ENCODE peak calls at places on chromosomes 6 and 20, in ten cellular contexts. Y is tibial artery, W is testis, K is HCT116, L is left lung, E is cardiac muscle cell, D is spleen, F is PC-3, O is psoas muscle, X is heart left ventricle. M is an unnamed sample.

GRCh38 chr6:33192105-33192646 is at the start of gene COL11A2:
- DNase-seq in O (peak; percentile 58), W (no peak), Y (no peak), F (no peak), E (no peak), X (no peak), L (no peak), K (no peak), D (peak; percentile 86), M (no peak)

GRCh38 chr6:75855047-75855446 is 106.0 kb downstream of the MYO6 start:
- DNase-seq in Y (no peak), F (peak; percentile 70), E (peak; percentile 85), D (no peak), L (no peak), K (peak; percentile 48), W (peak; percentile 85), X (no peak), O (no peak), M (no peak)

GRCh38 chr20:50635676-50636600 is 55.4 kb downstream of the RIPOR3 start:
- DNase-seq in K (peak; percentile 67), O (peak; percentile 88), X (peak; percentile 84), F (peak; percentile 80), E (peak; percentile 78), W (peak; percentile 81), Y (peak; percentile 78), D (peak; percentile 84), L (peak; percentile 54), M (peak; percentile 74)

GRCh38 chr20:50226093-50226974 is 35.7 kb downstream of the CEBPB start:
- DNase-seq in F (no peak), X (peak; percentile 51), K (no peak), W (peak; percentile 53), E (peak; percentile 46), O (no peak), D (no peak), L (peak; percentile 87), Y (peak; percentile 89), M (peak; percentile 90)

GRCh38 chr6:164531745-164532144 is 777.7 kb downstream of the C6orf118 start:
- DNase-seq in K (no peak), W (no peak), D (no peak), X (no peak), L (no peak), Y (no peak), E (no peak), O (no peak), F (peak; percentile 2), M (no peak)

GRCh38 chr6:136549359-136550044 is 720 bp downstream of the MAP7 start:
- DNase-seq in K (no peak), Y (no peak), O (peak; percentile 42), W (peak; percentile 70), F (peak; percentile 37), L (no peak), E (no peak), X (no peak), D (peak; percentile 74), M (peak; percentile 50)

GRCh38 chr20:6407163-6407562 is 284.3 kb upstream of the FERMT1 start:
- DNase-seq in X (no peak), Y (no peak), O (no peak), W (no peak), F (no peak), D (no peak), E (no peak), K (no peak), L (no peak), M (no peak)

GRCh38 chr20:1449370-1449769 is 17.3 kb downstream of the NSFL1C start:
- DNase-seq in O (no peak), F (no peak), D (no peak), W (no peak), Y (no peak), L (no peak), E (no peak), K (no peak), X (no peak), M (no peak)

GRCh38 chr20:63934271-63935068 is 21.7 kb downstream of the UCKL1 start:
- DNase-seq in X (no peak), L (no peak), F (no peak), W (no peak), O (no peak), Y (no peak), K (no peak), D (peak; percentile 71), E (no peak), M (no peak)

GRCh38 chr6:44003345-44004061 is 123.7 kb downstream of the MRPL14 start:
- DNase-seq in Y (peak; percentile 53), D (peak; percentile 74), X (no peak), O (peak; percentile 48), L (peak; percentile 31), W (no peak), E (no peak), F (no peak), K (no peak), M (no peak)

GRCh38 chr6:104212977-104213696 is 646.6 kb downstream of the HACE1 start:
- DNase-seq in D (no peak), K (no peak), O (no peak), E (no peak), L (no peak), W (no peak), Y (no peak), F (no peak), X (no peak), M (no peak)

GRCh38 chr6:40719671-40720374 is 132.7 kb upstream of the LRFN2 start:
- DNase-seq in D (no peak), F (no peak), Y (no peak), X (no peak), O (no peak), L (no peak), W (no peak), K (no peak), E (peak; percentile 60), M (no peak)

GRCh38 chr20:63208346-63208924 is 7.5 kb downstream of the YTHDF1 start:
- DNase-seq in X (no peak), F (no peak), E (no peak), K (no peak), Y (no peak), D (no peak), L (no peak), O (no peak), W (no peak), M (no peak)

GRCh38 chr6:57013501-57013900 is 33.0 kb upstream of the KIAA1586 start:
- DNase-seq in Y (no peak), D (no peak), W (no peak), K (no peak), F (peak; percentile 89), L (no peak), O (no peak), E (peak; percentile 71), X (no peak), M (no peak)

GRCh38 chr6:170222498-170223471 is 68.1 kb downstream of the DLL1 start:
- DNase-seq in F (peak; percentile 20), K (no peak), X (no peak), L (peak; percentile 39), E (no peak), D (peak; percentile 74), Y (peak; percentile 47), W (peak; percentile 7), O (no peak), M (no peak)

GRCh38 chr20:57440678-57441509 is 49.7 kb downstream of the RBM38 start:
- DNase-seq in Y (peak; percentile 97), K (no peak), D (peak; percentile 86), F (no peak), L (peak; percentile 72), E (peak; percentile 77), O (peak; percentile 93), X (peak; percentile 95), W (peak; percentile 84), M (peak; percentile 84)

GRCh38 chr20:38167851-38168760 is 3.0 kb upstream of the TGM2 start:
- DNase-seq in L (peak; percentile 86), D (peak; percentile 86), K (no peak), Y (peak; percentile 96), W (no peak), X (peak; percentile 74), F (peak; percentile 98), O (peak; percentile 87), E (peak; percentile 97), M (peak; percentile 82)

GRCh38 chr6:126788961-126789365 is 329.5 kb upstream of the RSPO3 start:
- DNase-seq in D (no peak), F (no peak), W (peak; percentile 34), K (no peak), X (no peak), L (no peak), E (no peak), Y (peak; percentile 70), O (no peak), M (no peak)

GRCh38 chr6:160051390-160051789 is 70.2 kb upstream of the SLC22A1 start:
- DNase-seq in X (no peak), O (no peak), D (no peak), E (no peak), K (no peak), L (no peak), W (no peak), F (no peak), Y (no peak), M (no peak)

DNA sequence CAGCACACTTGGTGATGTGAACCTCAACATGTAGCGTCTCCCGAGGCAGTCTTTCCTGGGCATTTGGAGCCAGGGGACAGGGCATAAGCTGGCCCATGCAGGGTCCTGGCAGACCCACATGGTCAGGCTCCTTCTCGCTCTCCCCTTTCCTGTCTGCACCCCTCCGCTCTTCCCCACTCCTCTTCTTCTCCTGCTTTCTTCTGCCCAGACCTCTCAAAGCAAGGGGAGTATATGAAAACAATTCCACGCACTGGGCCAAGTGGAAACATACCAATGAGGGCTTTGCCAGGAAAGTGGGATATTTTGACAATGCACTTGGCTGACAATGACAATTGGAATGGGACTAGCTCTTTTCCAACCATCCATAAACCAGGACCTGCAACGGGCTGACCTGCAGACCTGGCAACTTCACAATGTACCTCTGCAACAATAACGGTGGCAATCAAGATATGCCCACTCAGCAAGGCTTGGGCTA is 58.9 kb upstream of the TRAF3IP2 start:
- DNase-seq in X (no peak), O (no peak), D (no peak), L (no peak), F (no peak), K (no peak), W (no peak), E (no peak), Y (peak; percentile 72), M (no peak)
- H3K4me1 ChIP-seq in X (peaks cover 53% of the 10 kb centered on the region), O (peaks cover 84% of the 10 kb centered on the region), D (no peaks in the 10 kb centered on the region), L (peaks cover 8% of the 10 kb centered on the region), F (peaks cover 9% of the 10 kb centered on the region), K (no peaks in the 10 kb centered on the region), W (peaks cover 27% of the 10 kb centered on the region), E (peaks cover 30% of the 10 kb centered on the region), Y (no peaks in the 10 kb centered on the region), M (peaks cover 51% of the 10 kb centered on the region)

GRCh38 chr6:67000121-67000520 is 1293.1 kb upstream of the EYS start:
- DNase-seq in K (no peak), Y (no peak), F (no peak), L (no peak), W (no peak), E (no peak), D (no peak), O (no peak), X (no peak), M (no peak)
- H3K27me3 ChIP-seq in K (no peaks in the 10 kb centered on the region), Y (no peaks in the 10 kb centered on the region), F (no peaks in the 10 kb centered on the region), L (no peaks in the 10 kb centered on the region), W (no peaks in the 10 kb centered on the region), E (no peaks in the 10 kb centered on the region), D (no peaks in the 10 kb centered on the region), O (no peaks in the 10 kb centered on the region), X (no peaks in the 10 kb centered on the region), M (no peaks in the 10 kb centered on the region)

GRCh38 chr6:18389479-18389878 is 2.3 kb downstream of the RNF144B start:
- DNase-seq in F (peak; percentile 16), D (no peak), X (no peak), O (no peak), W (no peak), L (no peak), K (no peak), Y (no peak), E (no peak), M (no peak)
- H3K4me3 ChIP-seq in F (peak overlapping the region; percentile 78), D (peak overlapping the region; percentile 66), X (peak overlapping the region; percentile 73), O (peak overlapping the region; percentile 72), W (no peak overlapping the region), L (peak overlapping the region; percentile 61), K (no peak overlapping the region), Y (peak overlapping the region; percentile 58), E (no peak overlapping the region), M (peak overlapping the region; percentile 83)

GRCh38 chr6:107657373-107657754 is 166.7 kb downstream of the SCML4 start:
- DNase-seq in Y (no peak), F (no peak), D (no peak), L (no peak), W (no peak), E (no peak), X (no peak), O (no peak), K (no peak), M (no peak)
- H3K4me1 ChIP-seq in Y (no peaks in the 10 kb centered on the region), F (peaks cover 24% of the 10 kb centered on the region), D (peaks cover 25% of the 10 kb centered on the region), L (peaks cover 4% of the 10 kb centered on the region), W (peaks cover 7% of the 10 kb centered on the region), E (peaks cover 36% of the 10 kb centered on the region), X (peaks cover 6% of the 10 kb centered on the region), O (peaks cover 79% of the 10 kb centered on the region), K (peaks cover 13% of the 10 kb centered on the region), M (peaks cover 30% of the 10 kb centered on the region)

M was measured in lower lobe of right lung.